ENCODE peak calls at places on chromosomes 3 and 15, in four cellular contexts. One of them, this sample, is unnamed.

GRCh38 chr15:29103825-29104565 is 165.6 kb downstream of the NSMCE3 start:
- DNase-seq in upper lobe of right lung: peak
- DNase-seq in lower lobe of right lung: peak
- DNase-seq in body of pancreas: peak
- DNase-seq in this sample: peak

GRCh38 chr3:123656691-123657090 is 71.8 kb upstream of the HACD2 start:
- DNase-seq in upper lobe of right lung: no peak
- DNase-seq in lower lobe of right lung: no peak
- DNase-seq in body of pancreas: no peak
- DNase-seq in this sample: no peak

GRCh38 chr15:67049351-67050044 is 15.9 kb upstream of the SMAD3 start:
- DNase-seq in upper lobe of right lung: no peak
- DNase-seq in lower lobe of right lung: no peak
- DNase-seq in body of pancreas: no peak
- DNase-seq in this sample: peak

GRCh38 chr15:43499635-43500034 is 6.7 kb upstream of the TP53BP1 start:
- DNase-seq in upper lobe of right lung: no peak
- DNase-seq in lower lobe of right lung: no peak
- DNase-seq in body of pancreas: no peak
- DNase-seq in this sample: no peak

GRCh38 chr3:13504161-13504831 is 24.2 kb downstream of the HDAC11 start:
- DNase-seq in upper lobe of right lung: peak
- DNase-seq in lower lobe of right lung: no peak
- DNase-seq in body of pancreas: peak
- DNase-seq in this sample: no peak

GRCh38 chr3:113523241-113523640 is 8.3 kb upstream of the SPICE1 start:
- DNase-seq in upper lobe of right lung: no peak
- DNase-seq in lower lobe of right lung: no peak
- DNase-seq in body of pancreas: no peak
- DNase-seq in this sample: no peak

GRCh38 chr3:122880173-122880572 is 85.3 kb downstream of the SLC49A4 start:
- DNase-seq in upper lobe of right lung: no peak
- DNase-seq in lower lobe of right lung: no peak
- DNase-seq in body of pancreas: no peak
- DNase-seq in this sample: no peak

GRCh38 chr3:116135462-116135861 is 309.8 kb downstream of the LSAMP start:
- DNase-seq in upper lobe of right lung: no peak
- DNase-seq in lower lobe of right lung: no peak
- DNase-seq in body of pancreas: peak
- DNase-seq in this sample: no peak

GRCh38 chr15:58980351-58980939 is 7.0 kb upstream of the RNF111 start:
- DNase-seq in upper lobe of right lung: no peak
- DNase-seq in lower lobe of right lung: no peak
- DNase-seq in body of pancreas: no peak
- DNase-seq in this sample: peak

GRCh38 chr3:135762188-135762853 is 203.2 kb upstream of the PPP2R3A start:
- DNase-seq in upper lobe of right lung: no peak
- DNase-seq in lower lobe of right lung: no peak
- DNase-seq in body of pancreas: no peak
- DNase-seq in this sample: peak
- TF ChIP-seq CTCF in upper lobe of right lung: no peak
- TF ChIP-seq CTCF in lower lobe of right lung: no peak
- TF ChIP-seq CTCF in body of pancreas: no peak
- TF ChIP-seq CTCF in this sample: peak

GRCh38 chr3:23377928-23378672 is 175.0 kb downstream of the UBE2E2 start:
- DNase-seq in upper lobe of right lung: no peak
- DNase-seq in lower lobe of right lung: no peak
- DNase-seq in body of pancreas: no peak
- DNase-seq in this sample: no peak

GRCh38 chr3:23368731-23369130 is 165.6 kb downstream of the UBE2E2 start:
- DNase-seq in upper lobe of right lung: no peak
- DNase-seq in lower lobe of right lung: no peak
- DNase-seq in body of pancreas: no peak
- DNase-seq in this sample: no peak

GRCh38 chr3:23376516-23377248 is 173.6 kb downstream of the UBE2E2 start:
- DNase-seq in upper lobe of right lung: no peak
- DNase-seq in lower lobe of right lung: no peak
- DNase-seq in body of pancreas: no peak
- DNase-seq in this sample: no peak

DNA sequence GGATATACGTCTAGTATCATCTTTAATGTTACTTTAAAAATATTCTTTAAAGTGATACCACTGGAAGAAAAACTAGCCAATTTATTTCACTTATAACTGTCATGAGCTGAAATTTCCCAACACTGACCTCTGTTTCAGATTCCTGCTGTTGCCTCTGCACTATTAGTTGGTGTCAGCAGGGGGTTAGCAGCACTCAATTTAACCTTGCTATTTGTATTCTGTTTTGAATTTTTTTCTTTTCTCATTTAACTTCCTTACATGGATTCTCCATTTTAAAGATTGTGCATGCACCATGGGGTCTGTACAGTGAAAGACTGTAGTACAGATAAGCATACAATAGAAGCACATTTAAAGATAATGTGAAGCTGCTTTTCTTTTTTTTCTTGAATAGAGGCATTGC is 169.2 kb downstream of the UBE2E2 start:
- DNase-seq in upper lobe of right lung: no peak
- DNase-seq in lower lobe of right lung: no peak
- DNase-seq in body of pancreas: no peak
- DNase-seq in this sample: no peak
- TF ChIP-seq CTCF in upper lobe of right lung: no peak
- TF ChIP-seq CTCF in lower lobe of right lung: no peak
- TF ChIP-seq CTCF in body of pancreas: no peak
- TF ChIP-seq CTCF in this sample: no peak

DNA sequence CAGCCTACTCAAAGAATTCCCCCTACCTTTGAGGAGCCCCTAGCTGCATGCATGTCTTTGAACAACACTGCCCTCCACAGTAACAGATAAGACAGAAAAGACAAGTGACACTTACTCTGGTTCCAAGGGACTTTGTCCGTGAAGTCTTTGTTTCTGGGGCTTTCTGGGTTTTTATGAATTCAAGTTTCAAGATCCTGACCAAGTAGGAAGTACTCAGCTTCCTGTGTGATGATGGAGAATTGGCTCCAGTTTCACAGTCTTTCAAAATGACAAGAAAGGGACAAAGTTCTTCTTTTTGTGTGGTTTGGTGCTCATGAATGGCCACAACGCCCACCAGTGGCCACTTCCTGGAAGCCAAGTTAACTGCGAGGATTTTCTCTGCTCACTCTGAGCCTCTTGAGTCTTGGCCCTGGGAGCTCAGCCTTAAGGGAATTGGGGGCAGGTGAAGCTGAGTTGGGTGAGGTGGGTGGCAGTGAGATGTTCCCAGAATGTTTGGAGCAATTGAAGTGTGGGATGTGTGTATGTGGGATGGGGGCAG is at the start of gene CCR1:
- DNase-seq in upper lobe of right lung: peak
- DNase-seq in lower lobe of right lung: peak
- DNase-seq in body of pancreas: no peak
- DNase-seq in this sample: peak
- TF ChIP-seq CTCF in upper lobe of right lung: peak
- TF ChIP-seq CTCF in lower lobe of right lung: peak
- TF ChIP-seq CTCF in body of pancreas: peak
- TF ChIP-seq CTCF in this sample: peak

DNA sequence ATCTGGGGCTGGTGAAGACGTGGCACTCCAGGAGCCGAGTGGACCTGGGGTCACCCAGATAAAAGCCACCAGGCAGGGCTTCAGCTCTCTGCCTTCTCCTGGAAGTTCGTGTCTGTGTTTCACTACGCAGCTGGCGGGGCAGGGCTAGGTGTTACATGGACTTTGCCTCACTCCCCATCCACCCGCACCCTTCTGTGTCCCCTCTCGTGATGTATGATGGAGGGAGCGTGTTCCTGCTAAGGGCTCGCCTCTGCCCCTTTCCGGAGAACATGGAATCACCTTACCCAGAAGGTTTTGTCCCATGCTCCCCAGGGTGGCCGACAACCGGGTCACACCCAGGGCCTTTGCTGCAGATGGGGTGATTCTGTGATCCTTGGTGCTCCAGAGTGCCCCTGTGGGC is 96.2 kb downstream of the GABRG3 start:
- DNase-seq in upper lobe of right lung: no peak
- DNase-seq in lower lobe of right lung: no peak
- DNase-seq in body of pancreas: no peak
- DNase-seq in this sample: no peak
- TF ChIP-seq CTCF in upper lobe of right lung: no peak
- TF ChIP-seq CTCF in lower lobe of right lung: no peak
- TF ChIP-seq CTCF in body of pancreas: no peak
- TF ChIP-seq CTCF in this sample: no peak

GRCh38 chr15:64742385-64742784 is 33.0 kb downstream of the RBPMS2 start:
- DNase-seq in upper lobe of right lung: no peak
- DNase-seq in lower lobe of right lung: no peak
- DNase-seq in body of pancreas: no peak
- DNase-seq in this sample: no peak

GRCh38 chr15:64739216-64739976 is 36.0 kb downstream of the RBPMS2 start:
- DNase-seq in upper lobe of right lung: no peak
- DNase-seq in lower lobe of right lung: no peak
- DNase-seq in body of pancreas: no peak
- DNase-seq in this sample: no peak

GRCh38 chr15:64742921-64743320 is 32.5 kb downstream of the RBPMS2 start:
- DNase-seq in upper lobe of right lung: no peak
- DNase-seq in lower lobe of right lung: no peak
- DNase-seq in body of pancreas: no peak
- DNase-seq in this sample: no peak

GRCh38 chr15:64738231-64739095 is 36.9 kb downstream of the RBPMS2 start:
- DNase-seq in upper lobe of right lung: no peak
- DNase-seq in lower lobe of right lung: no peak
- DNase-seq in body of pancreas: no peak
- DNase-seq in this sample: no peak

DNA sequence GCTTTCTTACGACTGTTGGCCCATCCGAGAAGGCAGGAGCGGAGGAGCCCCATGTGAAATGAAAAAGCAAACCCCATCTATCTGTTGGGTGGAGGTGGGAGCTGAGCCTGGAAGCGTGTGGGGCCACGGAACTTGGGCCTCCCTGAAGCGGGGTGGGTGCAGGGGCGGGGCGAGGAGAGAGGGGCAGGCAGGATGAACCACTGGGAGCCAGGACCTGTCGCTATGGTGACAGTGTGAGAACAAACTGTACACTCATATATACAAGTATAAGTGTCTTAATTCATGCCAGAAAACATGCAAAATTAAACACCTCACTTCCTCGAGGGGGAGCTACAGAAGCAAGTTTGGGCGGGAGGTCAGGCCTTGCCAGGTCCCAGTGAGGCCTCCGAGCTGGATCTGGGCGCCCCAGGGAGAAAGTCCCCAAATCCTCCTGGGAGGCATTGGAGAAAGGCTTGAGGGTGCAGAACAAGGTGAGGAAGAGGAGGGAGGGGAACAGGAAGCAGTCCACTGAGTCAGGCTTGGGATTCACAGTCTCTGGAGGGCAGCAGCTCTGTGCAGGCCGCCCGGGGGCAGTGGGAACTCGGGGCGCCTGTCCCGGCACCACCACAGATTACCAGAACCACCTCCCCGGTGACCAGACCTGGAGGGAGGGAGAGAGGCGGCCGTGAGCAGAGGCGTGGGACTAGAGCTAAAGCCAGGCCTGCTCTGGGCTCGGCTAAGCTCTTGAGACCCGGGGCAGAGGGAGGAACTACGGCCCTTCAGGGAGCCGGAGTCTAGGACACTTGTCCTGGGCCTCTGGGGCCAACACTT is 34.8 kb downstream of the RBPMS2 start:
- DNase-seq in upper lobe of right lung: peak
- DNase-seq in lower lobe of right lung: peak
- DNase-seq in body of pancreas: no peak
- DNase-seq in this sample: peak
- TF ChIP-seq CTCF in upper lobe of right lung: peak
- TF ChIP-seq CTCF in lower lobe of right lung: peak
- TF ChIP-seq CTCF in body of pancreas: peak
- TF ChIP-seq CTCF in this sample: no peak

This sample was measured in hepatocyte.